ENCODE peak calls at places on chromosome 22, in nine cellular contexts. T is kidney; F is lower lobe of right lung; M is CD8-positive, alpha-beta T cell; L is WERI-Rb-1; U is GM23248; A is CD4-positive, alpha-beta memory T cell; S is psoas muscle; V is neuronal stem cell. N is an unnamed sample. For H3K9me3, the result is how much of the 10 kb centered on the place peaks cover.

GRCh38 chr22:30486661-30487115 is 14.9 kb upstream of the SEC14L3 start:
- DNase-seq in T (no peak), F (peak), M (no peak), L (no peak), U (no peak), A (no peak), S (no peak), V (no peak), N (no peak)

GRCh38 chr22:23780146-23780748 is 6.5 kb upstream of the SMARCB1 start:
- DNase-seq in T (no peak), F (no peak), M (no peak), L (no peak), U (no peak), A (no peak), S (no peak), V (no peak), N (no peak)

GRCh38 chr22:27377501-27377900 is 424.1 kb downstream of the MN1 start:
- DNase-seq in T (no peak), F (no peak), M (no peak), L (no peak), U (no peak), A (no peak), S (no peak), V (no peak), N (no peak)

GRCh38 chr22:37499006-37499707 is 13.0 kb upstream of the MFNG start:
- DNase-seq in T (no peak), F (no peak), M (no peak), L (peak), U (no peak), A (no peak), S (no peak), V (no peak), N (no peak)

GRCh38 chr22:41508770-41509170 is 35.5 kb downstream of the POLR3H start:
- DNase-seq in T (no peak), F (no peak), M (no peak), L (no peak), U (no peak), A (no peak), S (no peak), V (no peak), N (no peak)

GRCh38 chr22:26318975-26319374 is 110.1 kb upstream of the ASPHD2 start:
- DNase-seq in T (no peak), F (no peak), M (no peak), L (no peak), U (peak), A (no peak), S (no peak), V (no peak), N (peak)

GRCh38 chr22:20532256-20532993 is 25.0 kb downstream of the MED15 start:
- DNase-seq in T (no peak), F (peak), M (no peak), L (no peak), U (peak), A (no peak), S (no peak), V (no peak), N (no peak)

GRCh38 chr22:31540966-31541365 is 44.6 kb downstream of the SFI1 start:
- DNase-seq in T (no peak), F (no peak), M (no peak), L (no peak), U (no peak), A (no peak), S (no peak), V (no peak), N (no peak)

GRCh38 chr22:36197601-36198146 is 3.9 kb downstream of the APOL4 start:
- DNase-seq in T (no peak), F (no peak), M (no peak), L (peak), U (no peak), A (no peak), S (no peak), V (peak), N (no peak)

GRCh38 chr22:27801616-27802388 is at the start of gene MN1:
- DNase-seq in T (peak), F (no peak), M (peak), L (no peak), U (peak), A (peak), S (peak), V (peak), N (no peak)

DNA sequence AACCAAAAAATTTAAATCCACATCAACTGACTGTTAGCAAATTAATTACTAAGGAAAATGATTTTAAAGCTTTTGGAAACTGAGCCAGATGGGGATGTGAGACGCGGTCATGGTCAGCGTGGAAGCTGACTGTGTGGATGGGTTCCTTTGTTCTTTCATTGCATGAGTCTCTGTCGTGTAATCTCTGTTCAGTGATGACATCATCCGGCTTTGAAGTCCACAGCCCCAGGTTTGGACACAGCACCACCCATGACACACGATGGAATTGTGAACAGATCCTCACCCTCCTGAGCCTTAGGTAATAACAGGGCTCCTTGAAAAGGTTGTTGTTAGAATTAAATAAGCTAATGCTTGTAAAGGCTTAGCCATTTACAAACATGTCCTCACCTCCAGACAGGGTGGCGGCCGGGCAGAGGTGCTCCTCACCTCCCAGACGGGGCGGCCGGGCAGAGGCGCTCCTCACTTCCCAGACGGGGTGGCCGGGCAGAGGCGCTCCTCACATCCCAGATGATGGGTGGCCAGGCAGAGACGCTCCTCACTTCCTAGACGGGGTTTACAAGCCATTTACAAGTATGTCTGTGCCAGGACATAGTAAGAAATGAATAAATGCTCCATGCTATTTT is 677.3 kb downstream of the TBC1D22A start:
- DNase-seq in T (no peak), F (no peak), M (no peak), L (no peak), U (no peak), A (no peak), S (no peak), V (no peak), N (no peak)
- H3K9me3 ChIP-seq in T (under half), F (under half), M (under half), L (under half), U (under half), A (under half), S (under half), V (under half), N (under half)

GRCh38 chr22:48261048-48261621 is 1498.7 kb downstream of the TBC1D22A start:
- DNase-seq in T (no peak), F (no peak), M (no peak), L (no peak), U (no peak), A (no peak), S (no peak), V (no peak), N (no peak)
- H3K9me3 ChIP-seq in T (under half), F (under half), M (under half), L (under half), U (under half), A (under half), S (under half), V (under half), N (under half)

GRCh38 chr22:49861642-49862407 is 8.2 kb downstream of the ZBED4 start:
- DNase-seq in T (no peak), F (no peak), M (no peak), L (no peak), U (no peak), A (no peak), S (no peak), V (no peak), N (no peak)
- H3K9me3 ChIP-seq in T (under half), F (under half), M (under half), L (under half), U (under half), A (under half), S (under half), V (under half), N (under half)

GRCh38 chr22:48270731-48271130 is 1508.3 kb downstream of the TBC1D22A start:
- DNase-seq in T (no peak), F (no peak), M (no peak), L (no peak), U (no peak), A (no peak), S (no peak), V (no peak), N (no peak)
- H3K9me3 ChIP-seq in T (under half), F (under half), M (under half), L (under half), U (under half), A (under half), S (under half), V (under half), N (under half)

DNA sequence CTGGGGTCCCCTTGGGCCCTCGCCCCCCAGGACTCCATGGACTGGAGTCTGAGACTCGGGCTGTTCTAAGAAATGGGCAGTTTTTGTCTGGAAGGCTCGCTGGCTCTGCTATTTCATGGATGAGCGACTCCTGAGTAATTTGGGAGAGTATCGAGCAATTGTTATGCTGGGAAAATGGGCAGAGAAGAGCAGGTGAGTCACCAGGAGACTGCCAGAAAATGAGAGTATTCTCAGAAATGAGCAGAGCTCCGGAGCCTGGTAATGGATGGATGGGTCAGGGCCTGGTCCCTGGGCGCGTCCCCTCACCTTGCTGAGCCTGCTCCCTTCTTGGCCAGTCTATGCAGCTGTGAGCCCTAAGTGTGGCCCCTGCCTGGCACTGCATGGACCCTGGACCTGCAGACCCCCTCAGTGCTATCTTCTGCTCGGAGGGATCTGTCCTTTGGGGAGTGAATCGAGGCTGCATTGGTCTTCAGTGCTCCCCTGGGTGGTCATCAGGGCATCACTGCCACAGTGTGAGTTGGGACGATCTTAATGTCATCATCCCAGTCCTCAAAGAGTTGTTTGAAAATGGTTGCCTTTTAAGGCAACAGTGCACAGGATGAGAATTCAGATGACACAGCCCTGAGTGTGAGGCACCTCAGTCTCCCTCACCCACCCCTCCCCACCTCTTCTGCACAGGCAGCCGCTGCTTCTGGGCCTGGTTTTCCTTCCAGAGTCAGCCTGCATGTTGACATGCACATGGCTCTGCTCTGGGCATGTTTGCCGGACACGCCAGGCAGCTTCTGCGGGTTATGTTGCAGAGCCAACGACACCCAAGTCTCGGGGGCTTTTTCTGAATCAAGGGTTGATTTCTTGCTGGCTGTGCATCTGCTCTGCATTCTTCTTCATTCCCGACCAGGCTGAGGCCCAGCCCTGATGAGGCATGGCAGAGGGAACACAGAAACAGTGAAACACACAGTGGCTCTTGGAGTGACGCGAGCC is 519.0 kb downstream of the TBC1D22A start:
- DNase-seq in T (peak), F (no peak), M (no peak), L (no peak), U (peak), A (no peak), S (no peak), V (no peak), N (no peak)
- H3K9me3 ChIP-seq in T (under half), F (under half), M (under half), L (under half), U (under half), A (under half), S (under half), V (under half), N (under half)

GRCh38 chr22:49594078-49594477 is 233.6 kb downstream of the BRD1 start:
- DNase-seq in T (peak), F (no peak), M (no peak), L (no peak), U (no peak), A (no peak), S (no peak), V (no peak), N (no peak)
- H3K9me3 ChIP-seq in T (under half), F (under half), M (under half), L (under half), U (under half), A (under half), S (under half), V (under half), N (under half)

DNA sequence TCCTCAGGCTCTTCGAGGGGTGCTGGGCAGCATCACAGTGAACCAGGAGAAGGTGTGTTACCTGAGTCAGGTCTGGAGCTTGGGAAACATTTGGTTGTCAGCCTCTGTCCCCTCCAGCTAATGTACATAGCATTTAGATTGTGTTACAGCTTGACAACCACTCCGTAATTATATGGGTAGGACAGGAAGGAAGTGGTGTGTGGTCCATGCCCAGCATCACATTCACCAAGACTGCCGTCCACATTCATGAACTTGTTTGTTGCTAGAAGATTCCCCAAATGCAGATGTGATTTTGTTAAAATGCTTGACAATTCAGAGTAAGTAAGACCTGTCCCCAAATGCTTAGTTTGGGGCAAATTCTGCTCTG is 1482.7 kb downstream of the TBC1D22A start:
- DNase-seq in T (no peak), F (no peak), M (no peak), L (no peak), U (no peak), A (no peak), S (no peak), V (no peak), N (no peak)
- H3K9me3 ChIP-seq in T (under half), F (under half), M (under half), L (under half), U (under half), A (under half), S (under half), V (under half), N (under half)